ENCODE peak calls at places on chromosomes 3 and 15, in eight cellular contexts. F is anterior cingulate cortex; G is activated CD4-positive, CD25-positive, alpha-beta regulatory T cell; W is lower leg skin; X is stimulated activated CD4-positive, alpha-beta T cell treated with anti-CD3 and anti-CD28 coated beads, Interleukin-15, amount 100 ng/mL, for 1 hour; B is ACHN; H is C1 segment of cervical spinal cord; C is NCI-H510A treated with DMSO at 0.1 percent for 48 hours. S is an unnamed sample.

GRCh38 chr3:115655761-115656282 is 32.5 kb downstream of the GAP43 start:
- DNase-seq in F (no peak), G (no peak), W (no peak), X (no peak), B (no peak), H (no peak), C (no peak), S (no peak)

GRCh38 chr15:81073796-81074195 is 60.3 kb upstream of the CFAP161 start:
- DNase-seq in F (no peak), G (no peak), W (no peak), X (no peak), B (no peak), H (no peak), C (no peak), S (no peak)

GRCh38 chr15:67834593-67835348 is 5.1 kb downstream of the RNU6-1 start:
- DNase-seq in F (no peak), G (no peak), W (no peak), X (no peak), B (no peak), H (no peak), C (no peak), S (no peak)

GRCh38 chr15:88981244-88982215 is 68.4 kb upstream of the MFGE8 start:
- DNase-seq in F (no peak), G (no peak), W (no peak), X (no peak), B (peak), H (no peak), C (no peak), S (no peak)

GRCh38 chr3:42717311-42717710 is 14.7 kb upstream of the HHATL start:
- DNase-seq in F (no peak), G (no peak), W (no peak), X (no peak), B (no peak), H (no peak), C (no peak), S (no peak)

GRCh38 chr15:21260966-21261395 is 179.3 kb downstream of the POTEB3 start:
- DNase-seq in F (no peak), G (no peak), W (no peak), X (no peak), B (no peak), H (no peak), C (no peak), S (no peak)

GRCh38 chr3:33057320-33058298 is 39.3 kb downstream of the GLB1 start:
- DNase-seq in F (no peak), G (no peak), W (no peak), X (no peak), B (no peak), H (no peak), C (no peak), S (no peak)

GRCh38 chr15:51114437-51115119 is 19.9 kb upstream of the TNFAIP8L3 start:
- DNase-seq in F (no peak), G (no peak), W (no peak), X (no peak), B (no peak), H (no peak), C (no peak), S (no peak)

GRCh38 chr3:105233056-105233455 is 133.7 kb upstream of the ALCAM start:
- DNase-seq in F (no peak), G (no peak), W (no peak), X (no peak), B (no peak), H (no peak), C (no peak), S (no peak)